ENCODE peak calls at places on chromosomes 3 and 15, in nine cellular contexts. One of them, this sample, is unnamed.

GRCh38 chr3:58383476-58383875 is 50.2 kb downstream of the PDHB start:
- DNase-seq in stimulated activated CD8-positive, alpha-beta memory T cell treated with anti-CD3 and anti-CD28 coated beads, Interleukin-7, amount 100 ng/mL, for 1 hour: no peak
- DNase-seq in choroid plexus epithelial cell: peak; percentile 32
- DNase-seq in H54: no peak
- DNase-seq in activated CD8-positive, alpha-beta memory T cell treated with anti-CD3 and anti-CD28 coated beads for 24 hours: no peak
- DNase-seq in H9: no peak
- DNase-seq in retinal pigment epithelial cell: peak; percentile 51
- DNase-seq in NCI-H1105 treated with DMSO at 0.1 percent for 48 hours: no peak
- DNase-seq in GM13977: no peak
- DNase-seq in this sample: no peak

GRCh38 chr15:38868326-38869114 is 303.9 kb upstream of the RASGRP1 start:
- DNase-seq in stimulated activated CD8-positive, alpha-beta memory T cell treated with anti-CD3 and anti-CD28 coated beads, Interleukin-7, amount 100 ng/mL, for 1 hour: no peak
- DNase-seq in choroid plexus epithelial cell: peak; percentile 91
- DNase-seq in H54: peak; percentile 70
- DNase-seq in activated CD8-positive, alpha-beta memory T cell treated with anti-CD3 and anti-CD28 coated beads for 24 hours: no peak
- DNase-seq in H9: no peak
- DNase-seq in retinal pigment epithelial cell: no peak
- DNase-seq in NCI-H1105 treated with DMSO at 0.1 percent for 48 hours: no peak
- DNase-seq in GM13977: no peak
- DNase-seq in this sample: peak; percentile 80

GRCh38 chr15:67003586-67003985 is 61.8 kb upstream of the SMAD3 start:
- DNase-seq in stimulated activated CD8-positive, alpha-beta memory T cell treated with anti-CD3 and anti-CD28 coated beads, Interleukin-7, amount 100 ng/mL, for 1 hour: no peak
- DNase-seq in choroid plexus epithelial cell: no peak
- DNase-seq in H54: peak; percentile 18
- DNase-seq in activated CD8-positive, alpha-beta memory T cell treated with anti-CD3 and anti-CD28 coated beads for 24 hours: no peak
- DNase-seq in H9: no peak
- DNase-seq in retinal pigment epithelial cell: no peak
- DNase-seq in NCI-H1105 treated with DMSO at 0.1 percent for 48 hours: no peak
- DNase-seq in GM13977: no peak
- DNase-seq in this sample: peak; percentile 43

GRCh38 chr15:66472176-66472999 is 25.2 kb downstream of the SNAPC5 start:
- DNase-seq in stimulated activated CD8-positive, alpha-beta memory T cell treated with anti-CD3 and anti-CD28 coated beads, Interleukin-7, amount 100 ng/mL, for 1 hour: no peak
- DNase-seq in choroid plexus epithelial cell: peak; percentile 61
- DNase-seq in H54: no peak
- DNase-seq in activated CD8-positive, alpha-beta memory T cell treated with anti-CD3 and anti-CD28 coated beads for 24 hours: peak; percentile 66
- DNase-seq in H9: no peak
- DNase-seq in retinal pigment epithelial cell: no peak
- DNase-seq in NCI-H1105 treated with DMSO at 0.1 percent for 48 hours: no peak
- DNase-seq in GM13977: peak; percentile 78
- DNase-seq in this sample: no peak

GRCh38 chr3:51283421-51283820 is 101.7 kb upstream of the MANF start:
- DNase-seq in stimulated activated CD8-positive, alpha-beta memory T cell treated with anti-CD3 and anti-CD28 coated beads, Interleukin-7, amount 100 ng/mL, for 1 hour: no peak
- DNase-seq in choroid plexus epithelial cell: no peak
- DNase-seq in H54: no peak
- DNase-seq in activated CD8-positive, alpha-beta memory T cell treated with anti-CD3 and anti-CD28 coated beads for 24 hours: no peak
- DNase-seq in H9: no peak
- DNase-seq in retinal pigment epithelial cell: no peak
- DNase-seq in NCI-H1105 treated with DMSO at 0.1 percent for 48 hours: no peak
- DNase-seq in GM13977: no peak
- DNase-seq in this sample: no peak

GRCh38 chr15:40258544-40258943 is 19.7 kb downstream of the PAK6 start:
- DNase-seq in stimulated activated CD8-positive, alpha-beta memory T cell treated with anti-CD3 and anti-CD28 coated beads, Interleukin-7, amount 100 ng/mL, for 1 hour: no peak
- DNase-seq in choroid plexus epithelial cell: peak; percentile 82
- DNase-seq in H54: peak; percentile 61
- DNase-seq in activated CD8-positive, alpha-beta memory T cell treated with anti-CD3 and anti-CD28 coated beads for 24 hours: no peak
- DNase-seq in H9: peak; percentile 66
- DNase-seq in retinal pigment epithelial cell: no peak
- DNase-seq in NCI-H1105 treated with DMSO at 0.1 percent for 48 hours: no peak
- DNase-seq in GM13977: no peak
- DNase-seq in this sample: no peak

GRCh38 chr15:76239786-76240185 is 71.5 kb downstream of the ETFA start:
- DNase-seq in stimulated activated CD8-positive, alpha-beta memory T cell treated with anti-CD3 and anti-CD28 coated beads, Interleukin-7, amount 100 ng/mL, for 1 hour: no peak
- DNase-seq in choroid plexus epithelial cell: no peak
- DNase-seq in H54: no peak
- DNase-seq in activated CD8-positive, alpha-beta memory T cell treated with anti-CD3 and anti-CD28 coated beads for 24 hours: no peak
- DNase-seq in H9: no peak
- DNase-seq in retinal pigment epithelial cell: no peak
- DNase-seq in NCI-H1105 treated with DMSO at 0.1 percent for 48 hours: peak; percentile 70
- DNase-seq in GM13977: no peak
- DNase-seq in this sample: no peak

GRCh38 chr3:61894988-61895935 is 333.9 kb downstream of the PTPRG start:
- DNase-seq in stimulated activated CD8-positive, alpha-beta memory T cell treated with anti-CD3 and anti-CD28 coated beads, Interleukin-7, amount 100 ng/mL, for 1 hour: peak; percentile 5
- DNase-seq in choroid plexus epithelial cell: peak; percentile 95
- DNase-seq in H54: peak; percentile 32
- DNase-seq in activated CD8-positive, alpha-beta memory T cell treated with anti-CD3 and anti-CD28 coated beads for 24 hours: peak; percentile 60
- DNase-seq in H9: peak; percentile 53
- DNase-seq in retinal pigment epithelial cell: peak; percentile 97
- DNase-seq in NCI-H1105 treated with DMSO at 0.1 percent for 48 hours: peak; percentile 9
- DNase-seq in GM13977: peak; percentile 56
- DNase-seq in this sample: peak; percentile 91

GRCh38 chr3:190533511-190534282 is 19.8 kb downstream of the IL1RAP start:
- DNase-seq in stimulated activated CD8-positive, alpha-beta memory T cell treated with anti-CD3 and anti-CD28 coated beads, Interleukin-7, amount 100 ng/mL, for 1 hour: no peak
- DNase-seq in choroid plexus epithelial cell: peak; percentile 76
- DNase-seq in H54: peak; percentile 63
- DNase-seq in activated CD8-positive, alpha-beta memory T cell treated with anti-CD3 and anti-CD28 coated beads for 24 hours: no peak
- DNase-seq in H9: no peak
- DNase-seq in retinal pigment epithelial cell: peak; percentile 95
- DNase-seq in NCI-H1105 treated with DMSO at 0.1 percent for 48 hours: no peak
- DNase-seq in GM13977: no peak
- DNase-seq in this sample: no peak

GRCh38 chr3:140727886-140728285 is 50.0 kb downstream of the TRIM42 start:
- DNase-seq in stimulated activated CD8-positive, alpha-beta memory T cell treated with anti-CD3 and anti-CD28 coated beads, Interleukin-7, amount 100 ng/mL, for 1 hour: no peak
- DNase-seq in choroid plexus epithelial cell: peak; percentile 3
- DNase-seq in H54: no peak
- DNase-seq in activated CD8-positive, alpha-beta memory T cell treated with anti-CD3 and anti-CD28 coated beads for 24 hours: no peak
- DNase-seq in H9: no peak
- DNase-seq in retinal pigment epithelial cell: no peak
- DNase-seq in NCI-H1105 treated with DMSO at 0.1 percent for 48 hours: no peak
- DNase-seq in GM13977: no peak
- DNase-seq in this sample: no peak

GRCh38 chr15:40291088-40291574 is 8.3 kb upstream of the ANKRD63 start:
- DNase-seq in stimulated activated CD8-positive, alpha-beta memory T cell treated with anti-CD3 and anti-CD28 coated beads, Interleukin-7, amount 100 ng/mL, for 1 hour: no peak
- DNase-seq in choroid plexus epithelial cell: peak; percentile 62
- DNase-seq in H54: no peak
- DNase-seq in activated CD8-positive, alpha-beta memory T cell treated with anti-CD3 and anti-CD28 coated beads for 24 hours: no peak
- DNase-seq in H9: peak; percentile 71
- DNase-seq in retinal pigment epithelial cell: no peak
- DNase-seq in NCI-H1105 treated with DMSO at 0.1 percent for 48 hours: peak; percentile 10
- DNase-seq in GM13977: no peak
- DNase-seq in this sample: peak; percentile 54

GRCh38 chr3:194606163-194606562 is 27.1 kb downstream of the TMEM44 start:
- DNase-seq in stimulated activated CD8-positive, alpha-beta memory T cell treated with anti-CD3 and anti-CD28 coated beads, Interleukin-7, amount 100 ng/mL, for 1 hour: no peak
- DNase-seq in choroid plexus epithelial cell: no peak
- DNase-seq in H54: no peak
- DNase-seq in activated CD8-positive, alpha-beta memory T cell treated with anti-CD3 and anti-CD28 coated beads for 24 hours: no peak
- DNase-seq in H9: no peak
- DNase-seq in retinal pigment epithelial cell: no peak
- DNase-seq in NCI-H1105 treated with DMSO at 0.1 percent for 48 hours: no peak
- DNase-seq in GM13977: no peak
- DNase-seq in this sample: no peak